ENCODE peak calls at places on chromosomes 4 and X, in five cellular contexts. B is PC-3, X is nephron progenitor cell, P is AG09319, Y is right atrium auricular region. J is an unnamed sample.
A peak's percentile ranks its signal among the peaks of the same experiment; 100 is the strongest.

GRCh38 chr4:22906046-22906445 is 213.3 kb downstream of the GBA3 start:
- DNase-seq in Y (no peak), X (no peak), B (no peak), P (no peak), J (no peak)

GRCh38 chr4:145619639-145619996 is 433 bp downstream of the MMAA start:
- DNase-seq in X (no peak), P (no peak), Y (peak; percentile 65), B (peak; percentile 72), J (no peak)

GRCh38 chr4:81425087-81425486 is 46.6 kb downstream of the RASGEF1B start:
- DNase-seq in P (no peak), X (no peak), Y (no peak), B (no peak), J (no peak)

GRCh38 chr4:175421506-175421905 is 390.6 kb downstream of the GPM6A start:
- DNase-seq in X (no peak), B (peak; percentile 78), Y (no peak), P (no peak), J (no peak)

GRCh38 chrX:97616883-97617510 is 733.3 kb downstream of the RPA4 start:
- DNase-seq in B (peak; percentile 82), Y (no peak), X (no peak), P (no peak), J (no peak)

GRCh38 chr4:11039494-11040142 is 355.1 kb upstream of the CLNK start:
- DNase-seq in B (no peak), Y (no peak), X (no peak), P (no peak), J (no peak)

GRCh38 chrX:109776986-109777385 is 43.9 kb upstream of the ACSL4 start:
- DNase-seq in P (no peak), B (no peak), X (no peak), Y (no peak), J (no peak)

GRCh38 chr4:164384416-164384815 is 369.5 kb upstream of the SMIM31 start:
- DNase-seq in Y (no peak), B (no peak), P (no peak), X (no peak), J (no peak)

GRCh38 chr4:6095023-6095817 is 77.0 kb upstream of the C4orf50 start:
- DNase-seq in Y (no peak), B (peak; percentile 77), X (no peak), P (no peak), J (no peak)

GRCh38 chr4:186029731-186030421 is 39.1 kb upstream of the TLR3 start:
- DNase-seq in X (peak; percentile 9), P (peak; percentile 39), Y (peak; percentile 80), B (no peak), J (peak; percentile 88)

GRCh38 chr4:25504932-25505636 is 128.0 kb downstream of the ANAPC4 start:
- DNase-seq in X (no peak), Y (no peak), B (no peak), P (no peak), J (no peak)

GRCh38 chr4:113637823-113638691 is 123.5 kb downstream of the CAMK2D start:
- DNase-seq in Y (no peak), X (no peak), B (no peak), P (no peak), J (no peak)

GRCh38 chr4:83582289-83582756 is 46.4 kb downstream of the GPAT3 start:
- DNase-seq in Y (no peak), P (no peak), B (peak; percentile 73), X (no peak), J (no peak)
- TF ChIP-seq CTCF in Y (no peak), P (no peak), B (peak; percentile 52), X (no peak), J (no peak)

GRCh38 chrX:68090266-68090665 is 343.0 kb downstream of the OPHN1 start:
- DNase-seq in X (no peak), Y (no peak), B (no peak), P (no peak), J (no peak)
- TF ChIP-seq CTCF in X (no peak), Y (no peak), B (peak; percentile 13), P (peak; percentile 8), J (peak; percentile 27)

GRCh38 chr4:171430495-171430894 is 382.7 kb upstream of the GALNTL6 start:
- DNase-seq in P (no peak), Y (no peak), B (no peak), X (no peak), J (no peak)

GRCh38 chr4:171432536-171432935 is 380.7 kb upstream of the GALNTL6 start:
- DNase-seq in X (no peak), P (no peak), B (no peak), Y (no peak), J (no peak)

DNA sequence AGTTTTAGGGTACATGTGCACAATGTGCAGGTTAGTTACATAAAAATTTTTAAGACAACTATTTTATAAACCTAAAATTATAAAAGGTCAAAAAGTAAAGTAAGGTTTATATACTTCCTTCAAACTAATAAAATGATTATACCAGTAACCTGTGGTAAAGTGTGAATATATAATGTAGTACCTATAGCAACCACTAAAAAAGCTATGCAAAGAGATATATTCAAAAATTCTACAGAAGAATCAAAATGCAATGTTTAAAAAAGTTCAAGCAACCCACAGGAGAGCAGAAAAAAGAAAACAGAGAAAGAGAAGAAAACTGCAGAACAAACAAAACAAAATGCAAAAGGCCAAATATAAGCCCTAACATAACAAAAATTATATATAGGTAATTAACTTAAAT is 379.5 kb upstream of the GALNTL6 start:
- DNase-seq in B (no peak), X (no peak), Y (no peak), P (no peak), J (no peak)
- TF ChIP-seq CTCF in B (no peak), X (peak; percentile 8), Y (no peak), P (no peak), J (no peak)

DNA sequence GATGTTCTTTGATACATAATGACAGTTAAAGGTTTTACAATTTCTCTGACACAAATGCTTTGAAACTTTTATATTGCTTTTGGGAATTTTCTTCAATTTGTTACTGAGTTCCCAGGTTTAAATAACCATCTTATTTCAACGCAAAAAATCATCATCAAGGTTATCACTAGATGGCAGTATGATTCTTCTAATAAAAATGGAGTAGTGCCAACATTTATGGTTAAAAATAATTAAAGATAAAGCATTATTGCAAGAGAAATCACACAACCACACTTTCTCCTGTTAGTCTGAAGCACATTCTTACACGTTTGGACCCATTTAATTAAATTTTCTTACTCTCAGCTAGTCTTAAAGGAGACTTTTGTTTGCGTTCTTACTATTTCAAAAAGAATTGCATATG is 611.3 kb upstream of the CPXCR1 start:
- DNase-seq in Y (no peak), B (peak; percentile 35), X (no peak), P (no peak), J (no peak)
- TF ChIP-seq CTCF in Y (no peak), B (peak; percentile 62), X (peak; percentile 48), P (no peak), J (peak; percentile 19)

GRCh38 chrX:138710866-138711331 is 618 bp downstream of the FGF13 start:
- DNase-seq in P (no peak), X (peak; percentile 56), B (no peak), Y (no peak), J (no peak)

GRCh38 chrX:138710311-138710791 is 1.2 kb downstream of the FGF13 start:
- DNase-seq in Y (no peak), B (no peak), P (no peak), X (peak; percentile 12), J (peak; percentile 82)

GRCh38 chrX:138709886-138710285 is 1.6 kb downstream of the FGF13 start:
- DNase-seq in B (no peak), P (no peak), X (peak; percentile 10), Y (no peak), J (no peak)

GRCh38 chrX:138711399-138712347 is at the start of gene FGF13:
- DNase-seq in Y (no peak), P (no peak), X (peak; percentile 66), B (peak; percentile 34), J (no peak)

DNA sequence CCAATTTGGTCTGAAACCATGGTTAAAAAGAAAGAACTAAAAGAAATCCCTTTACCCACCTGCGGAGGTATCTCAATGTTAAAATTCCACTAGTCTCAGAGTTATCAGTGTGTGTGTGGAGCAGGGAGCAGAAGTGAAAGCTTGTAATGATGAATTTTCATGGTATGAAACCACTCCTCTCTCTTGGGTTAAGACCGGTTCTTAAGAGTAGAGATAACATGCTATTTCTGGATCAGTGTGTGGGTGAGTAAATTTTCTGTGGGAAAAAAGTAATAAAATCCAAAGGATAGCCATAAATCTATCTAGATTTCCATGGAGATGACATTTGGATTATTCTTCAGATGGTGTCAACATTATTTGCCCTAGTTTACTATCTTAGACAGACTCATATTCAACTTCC is 3.2 kb downstream of the FGF13 start:
- DNase-seq in Y (no peak), P (no peak), B (no peak), X (no peak), J (no peak)
- TF ChIP-seq CTCF in Y (no peak), P (no peak), B (no peak), X (no peak), J (no peak)

DNA sequence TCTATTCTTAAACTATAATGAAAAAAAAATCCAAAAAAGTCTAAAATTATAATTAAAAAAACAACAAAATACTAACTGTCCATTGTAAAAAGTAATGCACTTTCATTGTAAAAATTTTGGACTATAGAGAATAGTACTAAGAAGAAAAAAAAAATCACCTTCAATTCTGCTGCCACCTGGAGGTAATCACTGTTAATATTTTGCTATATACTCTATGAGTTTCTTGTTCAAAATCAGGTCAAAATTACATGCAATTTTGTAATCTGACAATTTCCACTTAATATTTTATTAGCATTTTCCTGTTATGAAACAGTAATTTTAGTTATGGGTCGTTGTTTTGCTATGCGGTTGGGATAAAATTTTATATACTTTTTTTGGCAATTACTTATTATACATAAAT is 62.0 kb downstream of the HTT start:
- DNase-seq in Y (no peak), P (no peak), X (no peak), B (peak; percentile 26), J (no peak)
- TF ChIP-seq CTCF in Y (peak; percentile 13), P (peak; percentile 22), X (no peak), B (peak; percentile 48), J (peak; percentile 50)

J was measured in osteocyte.